ENCODE peak calls at places on chromosomes 11 and 22, in seven cellular contexts. One of them, this sample, is unnamed.

GRCh38 chr11:1943977-1944376 is 3.2 kb upstream of the MRPL23 start:
- DNase-seq in dorsolateral prefrontal cortex: no peak
- DNase-seq in Calu3: no peak
- DNase-seq in fibroblast of pulmonary artery: peak; percentile 49
- DNase-seq in WTC11: no peak
- DNase-seq in lung: peak; percentile 28
- DNase-seq in endodermal cell: no peak
- DNase-seq in this sample: peak; percentile 78

GRCh38 chr11:106061936-106062591 is 15.1 kb downstream of the KBTBD3 start:
- DNase-seq in dorsolateral prefrontal cortex: no peak
- DNase-seq in Calu3: no peak
- DNase-seq in fibroblast of pulmonary artery: no peak
- DNase-seq in WTC11: no peak
- DNase-seq in lung: no peak
- DNase-seq in endodermal cell: no peak
- DNase-seq in this sample: no peak

GRCh38 chr11:14026961-14027360 is 64.4 kb downstream of the SPON1 start:
- DNase-seq in dorsolateral prefrontal cortex: no peak
- DNase-seq in Calu3: no peak
- DNase-seq in fibroblast of pulmonary artery: no peak
- DNase-seq in WTC11: no peak
- DNase-seq in lung: no peak
- DNase-seq in endodermal cell: no peak
- DNase-seq in this sample: no peak

GRCh38 chr11:73194034-73194507 is 24.0 kb upstream of the P2RY2 start:
- DNase-seq in dorsolateral prefrontal cortex: peak; percentile 22
- DNase-seq in Calu3: no peak
- DNase-seq in fibroblast of pulmonary artery: no peak
- DNase-seq in WTC11: peak; percentile 2
- DNase-seq in lung: no peak
- DNase-seq in endodermal cell: no peak
- DNase-seq in this sample: no peak

GRCh38 chr11:111736191-111736590 is 30.0 kb downstream of the PPP2R1B start:
- DNase-seq in dorsolateral prefrontal cortex: no peak
- DNase-seq in Calu3: no peak
- DNase-seq in fibroblast of pulmonary artery: peak; percentile 75
- DNase-seq in WTC11: no peak
- DNase-seq in lung: no peak
- DNase-seq in endodermal cell: no peak
- DNase-seq in this sample: no peak

GRCh38 chr11:116696381-116696941 is 76.3 kb downstream of the BUD13 start:
- DNase-seq in dorsolateral prefrontal cortex: peak; percentile 37
- DNase-seq in Calu3: no peak
- DNase-seq in fibroblast of pulmonary artery: no peak
- DNase-seq in WTC11: peak; percentile 32
- DNase-seq in lung: no peak
- DNase-seq in endodermal cell: peak; percentile 89
- DNase-seq in this sample: peak; percentile 34

GRCh38 chr22:33829549-33830280 is 90.6 kb downstream of the LARGE1 start:
- DNase-seq in dorsolateral prefrontal cortex: no peak
- DNase-seq in Calu3: no peak
- DNase-seq in fibroblast of pulmonary artery: no peak
- DNase-seq in WTC11: no peak
- DNase-seq in lung: no peak
- DNase-seq in endodermal cell: peak; percentile 86
- DNase-seq in this sample: no peak

GRCh38 chr11:113341388-113342165 is 27.2 kb downstream of the TTC12 start:
- DNase-seq in dorsolateral prefrontal cortex: no peak
- DNase-seq in Calu3: no peak
- DNase-seq in fibroblast of pulmonary artery: no peak
- DNase-seq in WTC11: no peak
- DNase-seq in lung: no peak
- DNase-seq in endodermal cell: no peak
- DNase-seq in this sample: no peak

GRCh38 chr22:30309981-30310672 is 16.6 kb downstream of the TBC1D10A start:
- DNase-seq in dorsolateral prefrontal cortex: no peak
- DNase-seq in Calu3: no peak
- DNase-seq in fibroblast of pulmonary artery: no peak
- DNase-seq in WTC11: no peak
- DNase-seq in lung: peak; percentile 77
- DNase-seq in endodermal cell: no peak
- DNase-seq in this sample: no peak

GRCh38 chr11:32312865-32313403 is 122.4 kb downstream of the WT1 start:
- DNase-seq in dorsolateral prefrontal cortex: no peak
- DNase-seq in Calu3: peak; percentile 60
- DNase-seq in fibroblast of pulmonary artery: peak; percentile 89
- DNase-seq in WTC11: peak; percentile 39
- DNase-seq in lung: peak; percentile 35
- DNase-seq in endodermal cell: peak; percentile 85
- DNase-seq in this sample: peak; percentile 83

GRCh38 chr11:132734217-132734616 is 798.1 kb downstream of the OPCML start:
- DNase-seq in dorsolateral prefrontal cortex: no peak
- DNase-seq in Calu3: no peak
- DNase-seq in fibroblast of pulmonary artery: peak; percentile 39
- DNase-seq in WTC11: no peak
- DNase-seq in lung: no peak
- DNase-seq in endodermal cell: no peak
- DNase-seq in this sample: no peak

GRCh38 chr22:29947410-29948387 is 64.7 kb downstream of the MTMR3 start:
- DNase-seq in dorsolateral prefrontal cortex: no peak
- DNase-seq in Calu3: no peak
- DNase-seq in fibroblast of pulmonary artery: peak; percentile 49
- DNase-seq in WTC11: no peak
- DNase-seq in lung: no peak
- DNase-seq in endodermal cell: no peak
- DNase-seq in this sample: no peak

GRCh38 chr11:86551286-86551685 is 121.1 kb downstream of the ME3 start:
- DNase-seq in dorsolateral prefrontal cortex: no peak
- DNase-seq in Calu3: peak; percentile 35
- DNase-seq in fibroblast of pulmonary artery: peak; percentile 97
- DNase-seq in WTC11: no peak
- DNase-seq in lung: no peak
- DNase-seq in endodermal cell: no peak
- DNase-seq in this sample: peak; percentile 82

GRCh38 chr11:71452354-71453020 is 516 bp upstream of the NADSYN1 start:
- DNase-seq in dorsolateral prefrontal cortex: no peak
- DNase-seq in Calu3: peak; percentile 31
- DNase-seq in fibroblast of pulmonary artery: peak; percentile 64
- DNase-seq in WTC11: peak; percentile 48
- DNase-seq in lung: peak; percentile 50
- DNase-seq in endodermal cell: no peak
- DNase-seq in this sample: no peak

GRCh38 chr11:23113887-23114216 is 253.6 kb upstream of the CCDC179 start:
- DNase-seq in dorsolateral prefrontal cortex: no peak
- DNase-seq in Calu3: no peak
- DNase-seq in fibroblast of pulmonary artery: no peak
- DNase-seq in WTC11: no peak
- DNase-seq in lung: no peak
- DNase-seq in endodermal cell: no peak
- DNase-seq in this sample: no peak
- TF ChIP-seq CTCF in dorsolateral prefrontal cortex: no peak
- TF ChIP-seq CTCF in Calu3: no peak
- TF ChIP-seq CTCF in fibroblast of pulmonary artery: no peak
- TF ChIP-seq CTCF in WTC11: no peak
- TF ChIP-seq CTCF in lung: no peak
- TF ChIP-seq CTCF in endodermal cell: no peak
- TF ChIP-seq CTCF in this sample: no peak

GRCh38 chr22:39511226-39511625 is 9.1 kb upstream of the ATF4 start:
- DNase-seq in dorsolateral prefrontal cortex: peak; percentile 30
- DNase-seq in Calu3: no peak
- DNase-seq in fibroblast of pulmonary artery: no peak
- DNase-seq in WTC11: no peak
- DNase-seq in lung: no peak
- DNase-seq in endodermal cell: no peak
- DNase-seq in this sample: no peak
- TF ChIP-seq CTCF in dorsolateral prefrontal cortex: no peak
- TF ChIP-seq CTCF in Calu3: no peak
- TF ChIP-seq CTCF in fibroblast of pulmonary artery: no peak
- TF ChIP-seq CTCF in WTC11: no peak
- TF ChIP-seq CTCF in lung: no peak
- TF ChIP-seq CTCF in endodermal cell: no peak
- TF ChIP-seq CTCF in this sample: no peak

GRCh38 chr22:44363214-44363979 is 50.6 kb upstream of the SHISAL1 start:
- DNase-seq in dorsolateral prefrontal cortex: peak; percentile 53
- DNase-seq in Calu3: peak; percentile 76
- DNase-seq in fibroblast of pulmonary artery: peak; percentile 99
- DNase-seq in WTC11: no peak
- DNase-seq in lung: peak; percentile 88
- DNase-seq in endodermal cell: peak; percentile 43
- DNase-seq in this sample: peak; percentile 98
- TF ChIP-seq CTCF in dorsolateral prefrontal cortex: no peak
- TF ChIP-seq CTCF in Calu3: no peak
- TF ChIP-seq CTCF in fibroblast of pulmonary artery: no peak
- TF ChIP-seq CTCF in WTC11: no peak
- TF ChIP-seq CTCF in lung: no peak
- TF ChIP-seq CTCF in endodermal cell: no peak
- TF ChIP-seq CTCF in this sample: no peak

GRCh38 chr22:36331912-36332622 is 55.7 kb downstream of the MYH9 start:
- DNase-seq in dorsolateral prefrontal cortex: peak; percentile 54
- DNase-seq in Calu3: peak; percentile 68
- DNase-seq in fibroblast of pulmonary artery: no peak
- DNase-seq in WTC11: no peak
- DNase-seq in lung: no peak
- DNase-seq in endodermal cell: peak; percentile 68
- DNase-seq in this sample: peak; percentile 68
- TF ChIP-seq CTCF in dorsolateral prefrontal cortex: no peak
- TF ChIP-seq CTCF in Calu3: peak; percentile 5
- TF ChIP-seq CTCF in fibroblast of pulmonary artery: no peak
- TF ChIP-seq CTCF in WTC11: no peak
- TF ChIP-seq CTCF in lung: no peak
- TF ChIP-seq CTCF in endodermal cell: no peak
- TF ChIP-seq CTCF in this sample: no peak

DNA sequence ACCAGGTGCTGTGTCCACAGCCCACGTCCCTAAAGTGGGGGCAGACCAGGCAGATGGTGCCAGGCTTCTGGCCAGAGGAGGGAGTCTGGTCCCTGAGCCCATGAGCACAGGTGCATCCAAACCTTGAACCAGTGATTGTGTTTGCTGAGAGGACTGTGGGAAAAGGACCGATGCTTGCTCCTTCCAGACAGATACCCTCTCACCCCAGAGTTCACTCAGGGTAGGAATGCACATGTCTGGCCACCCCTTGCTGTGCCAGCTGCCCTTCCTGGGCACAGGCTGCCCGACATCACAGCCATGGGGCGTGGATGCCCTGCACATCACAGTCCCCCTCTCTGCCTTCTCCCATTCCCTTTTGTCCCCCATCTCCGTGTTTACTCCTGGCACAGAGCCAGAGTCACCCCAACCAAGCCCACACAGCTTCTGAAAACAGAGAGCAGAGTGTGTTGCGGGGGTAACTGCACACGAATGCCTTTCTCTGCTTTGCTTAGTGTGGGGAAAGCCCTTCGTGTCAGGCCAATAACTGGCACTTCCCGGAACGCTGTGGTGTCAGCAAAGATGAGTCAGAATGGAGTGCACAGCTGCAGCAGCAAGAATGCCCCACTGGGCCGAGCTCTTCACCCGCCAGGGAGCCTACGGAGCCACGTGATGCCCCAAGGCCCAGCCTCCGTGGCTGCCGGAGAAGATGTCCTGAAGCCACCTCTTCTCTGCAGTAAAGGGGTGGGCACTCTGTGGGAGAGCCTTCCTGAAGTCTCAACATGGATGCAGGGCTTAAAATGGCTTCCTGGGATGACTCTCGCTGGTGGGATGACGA is 7.6 kb downstream of the CARS1 start:
- DNase-seq in dorsolateral prefrontal cortex: peak; percentile 91
- DNase-seq in Calu3: peak; percentile 75
- DNase-seq in fibroblast of pulmonary artery: peak; percentile 94
- DNase-seq in WTC11: no peak
- DNase-seq in lung: peak; percentile 59
- DNase-seq in endodermal cell: no peak
- DNase-seq in this sample: peak; percentile 91
- TF ChIP-seq CTCF in dorsolateral prefrontal cortex: peak; percentile 58
- TF ChIP-seq CTCF in Calu3: no peak
- TF ChIP-seq CTCF in fibroblast of pulmonary artery: peak; percentile 37
- TF ChIP-seq CTCF in WTC11: no peak
- TF ChIP-seq CTCF in lung: no peak
- TF ChIP-seq CTCF in endodermal cell: no peak
- TF ChIP-seq CTCF in this sample: peak; percentile 26

DNA sequence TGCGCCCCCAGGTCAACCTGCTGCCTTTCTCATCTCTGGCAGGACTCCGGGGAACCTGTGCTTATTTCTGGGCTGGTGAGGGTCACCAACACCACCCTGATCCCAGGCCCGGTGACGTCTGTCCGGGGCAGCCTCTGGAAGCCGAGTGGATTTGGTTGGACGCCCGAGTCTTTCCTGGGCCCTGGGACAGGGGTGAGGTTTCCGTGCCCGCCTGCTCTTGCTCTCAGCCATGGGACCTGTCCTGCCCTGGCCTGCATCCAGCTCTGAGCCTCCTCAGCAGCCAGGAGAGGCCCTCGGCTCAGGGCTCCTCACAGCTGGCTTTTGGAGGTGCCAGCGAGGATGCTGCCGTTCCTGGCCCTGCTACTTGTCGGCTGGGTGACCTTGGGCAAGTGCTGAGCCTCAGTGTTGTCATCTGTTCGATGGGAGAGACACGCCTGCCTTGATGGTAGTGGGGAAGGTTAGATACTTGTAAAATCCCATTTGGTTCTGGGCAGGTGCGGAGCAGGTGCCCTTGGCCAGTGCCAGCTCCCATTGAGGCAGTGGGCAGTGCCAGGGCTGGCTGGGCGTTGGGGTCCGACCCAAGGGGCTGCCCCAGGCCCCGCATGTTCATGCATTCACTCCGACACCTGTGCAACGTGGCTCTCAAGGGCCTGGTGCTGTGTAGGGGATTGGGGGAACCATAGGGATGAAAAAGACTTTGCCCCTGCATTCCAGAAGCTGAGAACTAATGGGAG is 58.9 kb upstream of the THY1 start:
- DNase-seq in dorsolateral prefrontal cortex: no peak
- DNase-seq in Calu3: no peak
- DNase-seq in fibroblast of pulmonary artery: no peak
- DNase-seq in WTC11: no peak
- DNase-seq in lung: no peak
- DNase-seq in endodermal cell: no peak
- DNase-seq in this sample: no peak
- TF ChIP-seq CTCF in dorsolateral prefrontal cortex: peak; percentile 27
- TF ChIP-seq CTCF in Calu3: no peak
- TF ChIP-seq CTCF in fibroblast of pulmonary artery: no peak
- TF ChIP-seq CTCF in WTC11: no peak
- TF ChIP-seq CTCF in lung: no peak
- TF ChIP-seq CTCF in endodermal cell: peak; percentile 20
- TF ChIP-seq CTCF in this sample: no peak

DNA sequence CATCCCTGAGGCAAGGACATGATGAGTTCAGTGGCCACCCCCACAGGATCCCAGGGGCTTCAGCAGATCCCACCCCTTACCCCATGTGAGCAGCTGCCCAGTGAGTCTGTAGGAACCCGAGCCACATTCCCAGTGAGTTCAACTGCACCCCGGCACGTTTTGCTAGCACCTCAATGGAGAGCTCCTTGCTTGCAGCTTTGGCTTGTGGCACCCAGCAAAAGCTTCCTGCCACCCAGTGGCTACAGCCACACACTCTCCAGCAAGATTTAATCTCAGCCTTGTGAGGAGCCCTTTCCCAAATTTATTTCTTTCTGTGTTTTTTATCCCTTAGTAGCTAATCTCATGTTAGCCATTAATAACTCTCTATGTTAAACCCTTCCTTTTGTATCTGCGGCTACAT is 4.0 kb downstream of the SAA1 start:
- DNase-seq in dorsolateral prefrontal cortex: no peak
- DNase-seq in Calu3: no peak
- DNase-seq in fibroblast of pulmonary artery: no peak
- DNase-seq in WTC11: no peak
- DNase-seq in lung: no peak
- DNase-seq in endodermal cell: peak; percentile 61
- DNase-seq in this sample: peak; percentile 17
- TF ChIP-seq CTCF in dorsolateral prefrontal cortex: no peak
- TF ChIP-seq CTCF in Calu3: no peak
- TF ChIP-seq CTCF in fibroblast of pulmonary artery: no peak
- TF ChIP-seq CTCF in WTC11: no peak
- TF ChIP-seq CTCF in lung: no peak
- TF ChIP-seq CTCF in endodermal cell: peak; percentile 52
- TF ChIP-seq CTCF in this sample: no peak

GRCh38 chr11:91261513-91261912 is 963.1 kb upstream of the FAT3 start:
- DNase-seq in dorsolateral prefrontal cortex: no peak
- DNase-seq in Calu3: no peak
- DNase-seq in fibroblast of pulmonary artery: no peak
- DNase-seq in WTC11: peak; percentile 22
- DNase-seq in lung: no peak
- DNase-seq in endodermal cell: peak; percentile 65
- DNase-seq in this sample: no peak
- TF ChIP-seq CTCF in dorsolateral prefrontal cortex: no peak
- TF ChIP-seq CTCF in Calu3: no peak
- TF ChIP-seq CTCF in fibroblast of pulmonary artery: no peak
- TF ChIP-seq CTCF in WTC11: peak; percentile 32
- TF ChIP-seq CTCF in lung: no peak
- TF ChIP-seq CTCF in endodermal cell: peak; percentile 77
- TF ChIP-seq CTCF in this sample: no peak

This sample was measured in MCF 10A.